ENCODE peak calls at places on chromosomes 6 and 20, in five cellular contexts. P is dorsolateral prefrontal cortex; F is right atrium auricular region; T is fibroblast of lung; S is CD8-positive, alpha-beta memory T cell. N is an unnamed sample.
A peak's percentile ranks its signal among the peaks of the same experiment; 100 is the strongest.

GRCh38 chr6:158514176-158514575 is 45.7 kb upstream of the TMEM181 start:
- DNase-seq in P (no peak), F (no peak), T (no peak), S (no peak), N (no peak)

GRCh38 chr20:3797592-3798404 is 1.7 kb downstream of the CDC25B start:
- DNase-seq in P (no peak), F (no peak), T (peak; percentile 36), S (peak; percentile 45), N (peak; percentile 50)

GRCh38 chr6:30752164-30752927 is 8.0 kb upstream of the IER3 start:
- DNase-seq in P (no peak), F (peak; percentile 98), T (peak; percentile 100), S (no peak), N (peak; percentile 94)

GRCh38 chr6:90536516-90536915 is 50.4 kb downstream of the MAP3K7 start:
- DNase-seq in P (no peak), F (no peak), T (no peak), S (no peak), N (no peak)

GRCh38 chr6:105452924-105453756 is 50.3 kb upstream of the PREP start:
- DNase-seq in P (peak; percentile 36), F (no peak), T (no peak), S (peak; percentile 76), N (no peak)

GRCh38 chr20:43840382-43841070 is 74.1 kb upstream of the TOX2 start:
- DNase-seq in P (no peak), F (peak; percentile 7), T (peak; percentile 12), S (peak; percentile 13), N (no peak)

GRCh38 chr6:119858901-119859300 is 509.3 kb upstream of the MAN1A1 start:
- DNase-seq in P (no peak), F (no peak), T (peak; percentile 29), S (no peak), N (no peak)

GRCh38 chr20:36744764-36745191 is 1.1 kb downstream of the NDRG3 start:
- DNase-seq in P (no peak), F (no peak), T (peak; percentile 54), S (no peak), N (no peak)

GRCh38 chr6:99993146-99993532 is 884 bp downstream of the MCHR2 start:
- DNase-seq in P (no peak), F (no peak), T (no peak), S (no peak), N (no peak)

GRCh38 chr6:38192011-38192410 is 372.5 kb downstream of the ZFAND3 start:
- DNase-seq in P (no peak), F (no peak), T (no peak), S (no peak), N (no peak)

GRCh38 chr6:148385379-148385778 is 42.7 kb downstream of the SASH1 start:
- DNase-seq in P (no peak), F (peak; percentile 53), T (no peak), S (no peak), N (no peak)

GRCh38 chr6:7762758-7763157 is 36.9 kb downstream of the BMP6 start:
- DNase-seq in P (no peak), F (no peak), T (no peak), S (no peak), N (no peak)

GRCh38 chr20:24379116-24379927 is 90.1 kb upstream of the SYNDIG1 start:
- DNase-seq in P (peak; percentile 63), F (no peak), T (peak; percentile 77), S (no peak), N (no peak)

GRCh38 chr6:113600556-113601339 is 256.4 kb upstream of the MARCKS start:
- DNase-seq in P (no peak), F (no peak), T (no peak), S (no peak), N (no peak)

GRCh38 chr20:37075932-37076685 is 19.7 kb downstream of the RBL1 start:
- DNase-seq in P (no peak), F (no peak), T (peak; percentile 16), S (no peak), N (no peak)

GRCh38 chr6:14316911-14317535 is 199.5 kb downstream of the CD83 start:
- DNase-seq in P (no peak), F (no peak), T (no peak), S (no peak), N (no peak)

GRCh38 chr20:59600472-59600871 is 3.9 kb upstream of the PHACTR3 start:
- DNase-seq in P (no peak), F (no peak), T (no peak), S (no peak), N (no peak)

GRCh38 chr20:59597240-59597639 is 7.1 kb upstream of the PHACTR3 start:
- DNase-seq in P (no peak), F (no peak), T (no peak), S (no peak), N (no peak)

GRCh38 chr20:59599941-59600340 is 4.4 kb upstream of the PHACTR3 start:
- DNase-seq in P (no peak), F (no peak), T (no peak), S (no peak), N (no peak)

GRCh38 chr20:59596690-59597089 is 7.7 kb upstream of the PHACTR3 start:
- DNase-seq in P (no peak), F (no peak), T (no peak), S (no peak), N (no peak)

GRCh38 chr20:59598625-59599310 is 5.6 kb upstream of the PHACTR3 start:
- DNase-seq in P (peak; percentile 64), F (no peak), T (no peak), S (no peak), N (no peak)
- H3K27ac ChIP-seq in P (peak overlapping the region; percentile 47), F (no peak overlapping the region), T (no peak overlapping the region), S (no peak overlapping the region), N (no peak overlapping the region)

DNA sequence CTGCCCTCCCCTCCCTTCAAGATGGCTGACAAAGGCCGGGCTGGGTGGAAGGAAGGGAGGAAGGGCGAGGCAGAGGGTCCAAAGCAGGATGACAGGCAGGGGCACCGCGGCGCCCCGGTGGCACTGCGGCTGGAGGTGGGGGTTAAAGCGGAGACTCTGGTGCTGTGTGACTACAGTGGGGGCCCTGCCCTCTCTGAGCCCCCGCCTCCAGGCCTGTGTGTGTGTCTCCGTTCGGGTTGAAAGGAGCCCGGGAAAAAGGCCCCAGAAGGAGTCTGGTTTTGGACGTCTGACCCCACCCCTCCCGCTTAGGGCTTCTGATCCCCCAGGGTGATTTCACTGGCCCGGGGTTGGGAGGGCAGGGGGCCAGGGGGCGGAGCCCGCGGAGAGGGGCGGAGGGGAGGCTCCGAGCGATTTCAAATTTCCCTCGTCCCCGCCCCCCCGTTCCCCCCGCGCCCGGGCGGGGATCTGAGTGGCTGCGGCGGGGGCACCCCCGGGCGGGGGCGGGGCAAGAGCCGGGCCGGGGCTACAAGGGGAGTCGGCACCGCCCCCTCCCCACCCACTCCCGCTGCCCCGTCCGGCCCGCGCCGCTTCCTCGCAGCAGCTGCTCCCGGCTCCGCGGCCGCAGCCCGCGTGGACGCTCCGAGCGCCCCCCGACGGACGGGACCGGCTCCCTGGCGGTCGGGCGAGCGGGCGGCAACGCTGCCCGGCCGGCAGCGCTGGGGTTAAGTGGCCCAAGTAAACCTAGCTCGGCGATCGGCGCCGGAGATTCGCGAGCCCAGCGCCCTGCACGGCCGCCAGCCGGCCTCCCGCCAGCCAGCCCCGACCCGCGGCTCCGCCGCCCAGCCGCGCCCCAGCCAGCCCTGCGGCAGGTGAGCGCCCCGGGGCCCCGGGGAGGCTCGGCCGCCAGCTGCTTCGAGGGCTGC is at the start of gene DNMT3B:
- DNase-seq in P (peak; percentile 40), F (no peak), T (peak; percentile 79), S (peak; percentile 61), N (peak; percentile 92)
- H3K27ac ChIP-seq in P (no peak within 1 kb of the TSS), F (no peak within 1 kb of the TSS), T (no peak within 1 kb of the TSS), S (peak within 1 kb of the TSS; percentile 76), N (no peak within 1 kb of the TSS)

DNA sequence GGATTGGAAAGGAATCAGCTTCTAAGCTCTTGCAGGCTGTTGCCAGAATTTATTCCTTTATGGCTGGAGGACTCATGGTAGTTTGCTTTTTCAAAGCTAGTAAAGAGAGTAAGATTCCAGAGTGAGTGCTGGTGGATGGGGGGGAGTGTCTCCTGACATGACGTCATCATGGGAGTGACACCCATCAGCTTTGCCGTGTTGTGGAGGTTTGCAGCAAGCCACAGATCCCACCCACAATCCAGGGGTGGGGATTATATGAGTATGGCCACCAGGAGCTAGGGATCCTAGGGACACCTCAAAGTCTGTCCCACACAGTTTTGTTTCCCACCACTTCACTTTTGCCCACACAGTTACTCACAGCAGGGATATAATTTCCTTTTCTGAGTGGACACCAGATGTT is 28.7 kb upstream of the PMEPA1 start:
- DNase-seq in P (no peak), F (no peak), T (no peak), S (no peak), N (no peak)
- H3K27ac ChIP-seq in P (no peak overlapping the region), F (no peak overlapping the region), T (no peak overlapping the region), S (no peak overlapping the region), N (no peak overlapping the region)

GRCh38 chr6:34547921-34548644 is 8.0 kb downstream of the SPDEF start:
- DNase-seq in P (no peak), F (no peak), T (no peak), S (no peak), N (no peak)

GRCh38 chr6:34546551-34547321 is 9.4 kb downstream of the SPDEF start:
- DNase-seq in P (peak; percentile 47), F (peak; percentile 63), T (no peak), S (no peak), N (peak; percentile 55)

GRCh38 chr6:34543421-34543820 is 12.7 kb downstream of the SPDEF start:
- DNase-seq in P (no peak), F (no peak), T (peak; percentile 66), S (no peak), N (no peak)

GRCh38 chr6:34544052-34544604 is 12.0 kb downstream of the SPDEF start:
- DNase-seq in P (no peak), F (no peak), T (no peak), S (no peak), N (no peak)

GRCh38 chr6:34544776-34545471 is 11.2 kb downstream of the SPDEF start:
- DNase-seq in P (no peak), F (no peak), T (no peak), S (no peak), N (no peak)
- H3K27ac ChIP-seq in P (no peak overlapping the region), F (no peak overlapping the region), T (no peak overlapping the region), S (no peak overlapping the region), N (no peak overlapping the region)

GRCh38 chr20:53837126-53837826 is 233.1 kb downstream of the BCAS1 start:
- DNase-seq in P (no peak), F (no peak), T (no peak), S (no peak), N (no peak)
- H3K27ac ChIP-seq in P (no peak overlapping the region), F (no peak overlapping the region), T (no peak overlapping the region), S (no peak overlapping the region), N (no peak overlapping the region)

DNA sequence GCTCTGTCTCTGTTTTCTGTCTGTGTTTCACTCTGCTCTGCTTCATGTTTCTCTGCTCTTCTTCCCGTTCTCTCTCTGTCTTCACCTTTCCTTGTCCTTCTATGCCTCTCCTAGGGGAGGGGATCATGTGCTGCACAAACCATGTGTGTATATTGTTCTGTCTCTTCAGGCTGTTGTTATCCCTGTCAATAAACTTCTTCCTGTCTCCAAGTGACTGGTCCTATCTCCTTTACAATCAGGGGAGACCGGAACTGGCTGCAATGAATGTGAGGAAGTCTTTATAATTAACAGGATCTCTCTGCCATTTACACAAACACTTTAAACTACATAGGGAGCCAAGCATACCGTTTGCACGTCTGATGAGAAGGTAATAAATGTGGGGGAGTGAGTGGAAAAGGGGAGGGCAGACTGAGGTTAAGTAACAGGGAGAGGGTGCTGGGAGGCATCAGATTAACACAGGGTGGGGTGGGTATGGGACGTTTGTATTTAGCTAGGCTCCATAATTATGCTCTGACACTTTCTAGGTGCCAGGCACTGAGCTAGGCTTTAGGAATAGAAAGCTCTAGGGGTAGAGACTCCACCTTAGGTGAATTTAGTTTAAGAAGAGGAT is 626.1 kb downstream of the DHX35 start:
- DNase-seq in P (no peak), F (no peak), T (no peak), S (no peak), N (no peak)
- H3K27ac ChIP-seq in P (no peak overlapping the region), F (no peak overlapping the region), T (no peak overlapping the region), S (no peak overlapping the region), N (peak overlapping the region; percentile 13)

N was measured in left lung.